ENCODE peak calls at places on chromosomes 13 and 19, in five cellular contexts. F is neuronal stem cell, P is AG04450, E is IMR-90, C is upper lobe of left lung. D is an unnamed sample.

GRCh38 chr13:63327584-63327983 is 1911.9 kb upstream of the PCDH20 start:
- DNase-seq in P (no peak), E (no peak), C (no peak), F (no peak), D (no peak)

GRCh38 chr13:30331331-30331771 is 24.0 kb upstream of the KATNAL1 start:
- DNase-seq in E (no peak), P (no peak), C (peak), F (no peak), D (no peak)

GRCh38 chr13:24339937-24340607 is 30.7 kb downstream of the C1QTNF9 start:
- DNase-seq in F (no peak), E (no peak), C (peak), P (no peak), D (no peak)

GRCh38 chr19:16037424-16038195 is 38.7 kb upstream of the TPM4 start:
- DNase-seq in F (no peak), C (no peak), E (no peak), P (no peak), D (no peak)

GRCh38 chr19:6955082-6955481 is 66.1 kb downstream of the MBD3L2B start:
- DNase-seq in P (no peak), E (no peak), C (no peak), F (no peak), D (no peak)

GRCh38 chr19:34355201-34355600 is 9.8 kb upstream of the GPI start:
- DNase-seq in C (no peak), P (no peak), F (no peak), E (no peak), D (no peak)

GRCh38 chr19:33429891-33430673 is 56.6 kb downstream of the CEBPG start:
- DNase-seq in P (no peak), E (no peak), F (no peak), C (no peak), D (no peak)

GRCh38 chr13:103605546-103606326 is 539.5 kb upstream of the SLC10A2 start:
- DNase-seq in P (no peak), F (no peak), C (peak), E (no peak), D (no peak)

GRCh38 chr19:801030-801860 is 4.0 kb downstream of the PTBP1 start:
- DNase-seq in P (no peak), F (no peak), E (no peak), C (peak), D (no peak)

GRCh38 chr19:45826934-45827333 is 11.8 kb upstream of the RSPH6A start:
- DNase-seq in C (peak), P (no peak), E (no peak), F (no peak), D (no peak)

GRCh38 chr19:45824531-45825262 is 9.6 kb upstream of the RSPH6A start:
- DNase-seq in F (no peak), E (no peak), C (peak), P (no peak), D (no peak)

GRCh38 chr19:45825917-45826893 is 11.1 kb upstream of the RSPH6A start:
- DNase-seq in C (peak), F (no peak), P (no peak), E (no peak), D (no peak)

GRCh38 chr19:45824041-45824471 is 8.9 kb upstream of the RSPH6A start:
- DNase-seq in P (no peak), F (no peak), E (no peak), C (peak), D (peak)

DNA sequence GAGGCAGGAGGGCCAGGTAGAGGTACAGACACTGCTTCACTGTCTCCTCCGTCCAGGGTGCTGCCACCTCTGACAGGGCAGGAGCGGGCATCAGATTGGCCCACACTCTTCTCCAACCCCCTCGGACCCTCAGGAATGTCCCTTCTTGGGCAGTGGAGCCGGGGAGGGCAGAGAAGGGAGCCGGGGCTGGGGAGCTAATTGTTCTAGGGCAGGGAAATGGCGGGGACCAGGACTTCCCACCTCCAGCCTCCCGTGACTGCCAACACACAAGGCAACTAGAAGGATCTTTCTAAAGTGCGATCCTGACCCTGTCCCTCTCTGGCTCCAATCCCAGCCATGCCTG is 10.1 kb upstream of the RSPH6A start:
- DNase-seq in E (no peak), F (no peak), C (no peak), P (no peak), D (no peak)
- H3K27ac ChIP-seq in E (no peak), F (no peak), C (no peak), P (no peak), D (no peak)

DNA sequence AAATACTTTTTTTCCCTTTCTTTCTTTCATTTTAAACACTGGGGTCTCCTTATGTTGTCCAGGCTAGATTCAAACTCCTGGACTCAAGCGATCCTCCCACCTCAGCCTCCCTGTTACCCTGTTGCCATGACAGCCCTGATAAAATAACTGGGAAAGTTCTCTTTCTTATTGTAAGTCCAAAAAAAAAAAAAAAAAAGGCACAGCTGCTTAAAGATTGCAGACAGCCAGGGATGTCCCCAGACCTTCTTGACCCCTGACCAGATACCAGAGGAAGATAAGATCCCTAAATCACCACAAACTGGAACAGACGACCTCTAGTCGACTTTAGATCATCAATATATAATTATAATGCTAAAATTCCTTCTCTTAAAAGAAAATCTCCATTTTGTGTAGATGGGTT is 1.1 kb upstream of the MVB12A start:
- DNase-seq in F (no peak), E (no peak), P (no peak), C (no peak), D (no peak)
- H3K27ac ChIP-seq in F (no peak), E (no peak), P (no peak), C (no peak), D (peak)

GRCh38 chr13:49436890-49437289 is 7.0 kb downstream of the CAB39L start:
- DNase-seq in C (no peak), E (peak), F (no peak), P (no peak), D (no peak)

GRCh38 chr13:49441312-49441711 is 2.6 kb downstream of the CAB39L start:
- DNase-seq in E (no peak), P (no peak), F (no peak), C (no peak), D (no peak)

GRCh38 chr13:49439609-49440008 is 4.3 kb downstream of the CAB39L start:
- DNase-seq in F (no peak), E (no peak), C (no peak), P (no peak), D (no peak)

GRCh38 chr13:49437705-49438104 is 6.2 kb downstream of the CAB39L start:
- DNase-seq in P (no peak), C (no peak), E (no peak), F (no peak), D (no peak)

DNA sequence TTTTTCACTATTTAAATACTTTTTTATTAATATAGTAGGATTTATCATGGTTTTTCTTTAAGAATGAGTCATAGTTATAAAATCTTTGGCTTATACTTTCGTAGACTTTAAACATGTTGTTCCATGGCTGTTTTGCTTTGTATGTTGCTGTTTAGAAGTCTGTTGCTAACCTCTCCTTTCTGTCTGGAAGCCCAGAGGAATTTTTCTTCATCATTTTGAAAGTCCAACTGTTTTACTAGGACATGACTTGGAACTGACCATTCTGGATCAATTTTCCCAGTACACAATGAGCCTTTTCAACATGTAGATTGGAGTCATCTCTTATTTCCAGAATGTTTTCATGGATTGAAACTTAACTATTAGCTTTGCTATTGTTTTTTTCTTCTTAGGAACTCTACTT is 7.9 kb downstream of the CAB39L start:
- DNase-seq in P (no peak), E (peak), C (no peak), F (no peak), D (no peak)
- H3K27ac ChIP-seq in P (no peak), E (peak), C (no peak), F (no peak), D (no peak)

GRCh38 chr13:36130168-36130541 is 1.0 kb downstream of the DCLK1 start:
- DNase-seq in E (no peak), F (no peak), C (no peak), P (no peak), D (no peak)

GRCh38 chr13:36125841-36126240 is 5.3 kb downstream of the DCLK1 start:
- DNase-seq in E (no peak), F (no peak), P (no peak), C (peak), D (no peak)

GRCh38 chr13:36126496-36126895 is 4.7 kb downstream of the DCLK1 start:
- DNase-seq in C (no peak), P (no peak), F (no peak), E (no peak), D (no peak)

GRCh38 chr13:36129539-36129938 is 1.6 kb downstream of the DCLK1 start:
- DNase-seq in P (no peak), C (no peak), E (no peak), F (no peak), D (no peak)

GRCh38 chr13:36124236-36124822 is 6.9 kb downstream of the DCLK1 start:
- DNase-seq in E (peak), P (no peak), F (no peak), C (no peak), D (no peak)
- H3K27ac ChIP-seq in E (no peak), P (no peak), F (no peak), C (no peak), D (no peak)